ENCODE peak calls at places on chromosomes 2 and 18, in four cellular contexts. One of them, this sample, is unnamed.

GRCh38 chr18:75115514-75115913 is 93.4 kb downstream of the PTGR3 start:
- DNase-seq in GM23338: no peak
- DNase-seq in endodermal cell: no peak
- DNase-seq in pancreas: peak
- DNase-seq in this sample: no peak

GRCh38 chr2:21270658-21271057 is 146.9 kb downstream of the TDRD15 start:
- DNase-seq in GM23338: no peak
- DNase-seq in endodermal cell: no peak
- DNase-seq in pancreas: no peak
- DNase-seq in this sample: no peak

GRCh38 chr18:36152781-36153180 is 23.1 kb downstream of the ELP2 start:
- DNase-seq in GM23338: no peak
- DNase-seq in endodermal cell: no peak
- DNase-seq in pancreas: no peak
- DNase-seq in this sample: no peak

GRCh38 chr2:42788882-42789281 is 3.5 kb downstream of the HAAO start:
- DNase-seq in GM23338: no peak
- DNase-seq in endodermal cell: peak
- DNase-seq in pancreas: no peak
- DNase-seq in this sample: no peak

GRCh38 chr2:235567842-235568241 is 74.0 kb downstream of the AGAP1 start:
- DNase-seq in GM23338: no peak
- DNase-seq in endodermal cell: no peak
- DNase-seq in pancreas: no peak
- DNase-seq in this sample: no peak

GRCh38 chr18:41324020-41324791 is 630.8 kb upstream of the PIK3C3 start:
- DNase-seq in GM23338: no peak
- DNase-seq in endodermal cell: no peak
- DNase-seq in pancreas: no peak
- DNase-seq in this sample: no peak

GRCh38 chr18:56028514-56028913 is 440.5 kb upstream of the TCF4 start:
- DNase-seq in GM23338: no peak
- DNase-seq in endodermal cell: no peak
- DNase-seq in pancreas: no peak
- DNase-seq in this sample: no peak

GRCh38 chr2:8786463-8786862 is 51.0 kb downstream of the KIDINS220 start:
- DNase-seq in GM23338: no peak
- DNase-seq in endodermal cell: no peak
- DNase-seq in pancreas: no peak
- DNase-seq in this sample: no peak

GRCh38 chr2:84840306-84840705 is 40.6 kb downstream of the TRABD2A start:
- DNase-seq in GM23338: peak
- DNase-seq in endodermal cell: no peak
- DNase-seq in pancreas: no peak
- DNase-seq in this sample: no peak

GRCh38 chr2:180061085-180061484 is 54.0 kb upstream of the CWC22 start:
- DNase-seq in GM23338: no peak
- DNase-seq in endodermal cell: no peak
- DNase-seq in pancreas: no peak
- DNase-seq in this sample: no peak

GRCh38 chr2:168559187-168559586 is 103.1 kb downstream of the CERS6 start:
- DNase-seq in GM23338: no peak
- DNase-seq in endodermal cell: no peak
- DNase-seq in pancreas: no peak
- DNase-seq in this sample: no peak

GRCh38 chr2:216114476-216115223 is 5.5 kb downstream of the XRCC5 start:
- DNase-seq in GM23338: peak
- DNase-seq in endodermal cell: peak
- DNase-seq in pancreas: peak
- DNase-seq in this sample: peak

GRCh38 chr2:24021122-24021998 is 11.5 kb downstream of the MFSD2B start:
- DNase-seq in GM23338: peak
- DNase-seq in endodermal cell: peak
- DNase-seq in pancreas: no peak
- DNase-seq in this sample: no peak

GRCh38 chr2:98004071-98004470 is 8.3 kb upstream of the TMEM131 start:
- DNase-seq in GM23338: no peak
- DNase-seq in endodermal cell: no peak
- DNase-seq in pancreas: no peak
- DNase-seq in this sample: no peak

GRCh38 chr2:219119422-219120043 is 41.1 kb downstream of the NHEJ1 start:
- DNase-seq in GM23338: peak
- DNase-seq in endodermal cell: peak
- DNase-seq in pancreas: peak
- DNase-seq in this sample: no peak

GRCh38 chr18:44841221-44841620 is 160.5 kb downstream of the SETBP1 start:
- DNase-seq in GM23338: no peak
- DNase-seq in endodermal cell: no peak
- DNase-seq in pancreas: no peak
- DNase-seq in this sample: no peak

GRCh38 chr18:41655074-41655473 is 300.0 kb upstream of the PIK3C3 start:
- DNase-seq in GM23338: no peak
- DNase-seq in endodermal cell: no peak
- DNase-seq in pancreas: no peak
- DNase-seq in this sample: no peak

GRCh38 chr18:58218111-58218510 is 174.1 kb downstream of the NEDD4L start:
- DNase-seq in GM23338: no peak
- DNase-seq in endodermal cell: no peak
- DNase-seq in pancreas: no peak
- DNase-seq in this sample: no peak

GRCh38 chr18:9711361-9712129 is 3.4 kb downstream of the RAB31 start:
- DNase-seq in GM23338: no peak
- DNase-seq in endodermal cell: no peak
- DNase-seq in pancreas: no peak
- DNase-seq in this sample: no peak

GRCh38 chr18:55778731-55779460 is 190.9 kb upstream of the TCF4 start:
- DNase-seq in GM23338: peak
- DNase-seq in endodermal cell: no peak
- DNase-seq in pancreas: no peak
- DNase-seq in this sample: no peak

GRCh38 chr2:118881490-118882129 is 34.2 kb upstream of the EN1 start:
- DNase-seq in GM23338: peak
- DNase-seq in endodermal cell: peak
- DNase-seq in pancreas: peak
- DNase-seq in this sample: no peak

GRCh38 chr2:214471382-214471781 is 60.5 kb downstream of the VWC2L start:
- DNase-seq in GM23338: no peak
- DNase-seq in endodermal cell: no peak
- DNase-seq in pancreas: no peak
- DNase-seq in this sample: no peak

GRCh38 chr2:203340791-203341487 is 12.7 kb downstream of the ABI2 start:
- DNase-seq in GM23338: peak
- DNase-seq in endodermal cell: no peak
- DNase-seq in pancreas: no peak
- DNase-seq in this sample: no peak

GRCh38 chr18:76099931-76100457 is 395.0 kb downstream of the ZNF516 start:
- DNase-seq in GM23338: peak
- DNase-seq in endodermal cell: peak
- DNase-seq in pancreas: no peak
- DNase-seq in this sample: no peak

GRCh38 chr2:105806994-105807393 is 62.3 kb downstream of the NCK2 start:
- DNase-seq in GM23338: no peak
- DNase-seq in endodermal cell: peak
- DNase-seq in pancreas: no peak
- DNase-seq in this sample: no peak

GRCh38 chr2:174561283-174562275 is 36.0 kb downstream of the WIPF1 start:
- DNase-seq in GM23338: no peak
- DNase-seq in endodermal cell: no peak
- DNase-seq in pancreas: peak
- DNase-seq in this sample: no peak

GRCh38 chr2:189362283-189362682 is 79.0 kb upstream of the WDR75 start:
- DNase-seq in GM23338: no peak
- DNase-seq in endodermal cell: no peak
- DNase-seq in pancreas: no peak
- DNase-seq in this sample: no peak

GRCh38 chr2:153873062-153874048 is 1.6 kb downstream of the GALNT13 start:
- DNase-seq in GM23338: peak
- DNase-seq in endodermal cell: peak
- DNase-seq in pancreas: peak
- DNase-seq in this sample: peak

GRCh38 chr2:126736133-126736874 is 80.3 kb downstream of the GYPC start:
- DNase-seq in GM23338: no peak
- DNase-seq in endodermal cell: no peak
- DNase-seq in pancreas: no peak
- DNase-seq in this sample: no peak

GRCh38 chr2:55751966-55752365 is 58.3 kb upstream of the PNPT1 start:
- DNase-seq in GM23338: no peak
- DNase-seq in endodermal cell: no peak
- DNase-seq in pancreas: no peak
- DNase-seq in this sample: no peak

GRCh38 chr2:88927142-88927541 is 235.7 kb downstream of the RPIA start:
- DNase-seq in GM23338: no peak
- DNase-seq in endodermal cell: no peak
- DNase-seq in pancreas: no peak
- DNase-seq in this sample: no peak

GRCh38 chr2:46119453-46119852 is 177.8 kb upstream of the EPAS1 start:
- DNase-seq in GM23338: no peak
- DNase-seq in endodermal cell: no peak
- DNase-seq in pancreas: no peak
- DNase-seq in this sample: no peak

GRCh38 chr2:165691615-165692014 is 102.4 kb downstream of the GALNT3 start:
- DNase-seq in GM23338: peak
- DNase-seq in endodermal cell: peak
- DNase-seq in pancreas: no peak
- DNase-seq in this sample: no peak

GRCh38 chr2:196183172-196183473 is 11.7 kb upstream of the STK17B start:
- DNase-seq in GM23338: no peak
- DNase-seq in endodermal cell: no peak
- DNase-seq in pancreas: no peak
- DNase-seq in this sample: no peak

GRCh38 chr2:232480201-232481190 is 7.1 kb downstream of the ECEL1 start:
- DNase-seq in GM23338: no peak
- DNase-seq in endodermal cell: peak
- DNase-seq in pancreas: peak
- DNase-seq in this sample: peak

GRCh38 chr2:7758065-7758759 is 841.0 kb downstream of the RNF144A start:
- DNase-seq in GM23338: no peak
- DNase-seq in endodermal cell: no peak
- DNase-seq in pancreas: no peak
- DNase-seq in this sample: no peak

GRCh38 chr2:104332733-104333132 is 521.2 kb upstream of the POU3F3 start:
- DNase-seq in GM23338: peak
- DNase-seq in endodermal cell: peak
- DNase-seq in pancreas: no peak
- DNase-seq in this sample: no peak

GRCh38 chr18:69400976-69401474 is 337 bp downstream of the DOK6 start:
- DNase-seq in GM23338: peak
- DNase-seq in endodermal cell: peak
- DNase-seq in pancreas: peak
- DNase-seq in this sample: no peak

GRCh38 chr2:109185801-109186570 is 57.0 kb downstream of the SH3RF3 start:
- DNase-seq in GM23338: no peak
- DNase-seq in endodermal cell: peak
- DNase-seq in pancreas: no peak
- DNase-seq in this sample: no peak
- TF ChIP-seq CTCF in GM23338: no peak
- TF ChIP-seq CTCF in endodermal cell: no peak
- TF ChIP-seq CTCF in pancreas: no peak
- TF ChIP-seq CTCF in this sample: peak

GRCh38 chr2:63488118-63488713 is 100.1 kb downstream of the WDPCP start:
- DNase-seq in GM23338: peak
- DNase-seq in endodermal cell: peak
- DNase-seq in pancreas: no peak
- DNase-seq in this sample: no peak
- TF ChIP-seq CTCF in GM23338: peak
- TF ChIP-seq CTCF in endodermal cell: peak
- TF ChIP-seq CTCF in pancreas: peak
- TF ChIP-seq CTCF in this sample: peak

DNA sequence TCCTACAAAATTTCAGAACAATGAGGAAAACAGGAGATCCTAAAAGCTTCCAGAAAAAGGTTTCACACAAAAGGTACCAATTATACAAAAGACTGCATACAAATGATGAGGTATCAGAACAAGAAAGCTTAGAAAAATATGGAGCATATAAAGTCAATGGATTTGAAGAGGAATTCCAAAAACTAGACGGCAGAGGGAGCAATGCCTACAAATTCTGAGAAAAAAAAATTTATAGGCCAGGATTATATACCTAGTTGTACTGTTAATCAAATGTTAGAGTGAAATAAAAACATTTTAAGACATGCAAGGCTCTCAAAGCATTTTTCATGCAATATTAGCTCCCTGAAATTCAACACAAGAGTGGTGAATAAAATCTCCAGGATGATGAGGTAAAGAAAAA is 106.2 kb downstream of the ZRANB3 start:
- DNase-seq in GM23338: no peak
- DNase-seq in endodermal cell: no peak
- DNase-seq in pancreas: no peak
- DNase-seq in this sample: no peak
- TF ChIP-seq CTCF in GM23338: no peak
- TF ChIP-seq CTCF in endodermal cell: no peak
- TF ChIP-seq CTCF in pancreas: no peak
- TF ChIP-seq CTCF in this sample: peak

GRCh38 chr2:238160206-238161129 is 1.7 kb downstream of the ERFE start:
- DNase-seq in GM23338: peak
- DNase-seq in endodermal cell: peak
- DNase-seq in pancreas: peak
- DNase-seq in this sample: peak
- TF ChIP-seq CTCF in GM23338: peak
- TF ChIP-seq CTCF in endodermal cell: peak
- TF ChIP-seq CTCF in pancreas: no peak
- TF ChIP-seq CTCF in this sample: peak

GRCh38 chr2:60565472-60565871 is 12.0 kb upstream of the BCL11A start:
- DNase-seq in GM23338: peak
- DNase-seq in endodermal cell: no peak
- DNase-seq in pancreas: no peak
- DNase-seq in this sample: no peak
- TF ChIP-seq CTCF in GM23338: peak
- TF ChIP-seq CTCF in endodermal cell: peak
- TF ChIP-seq CTCF in pancreas: no peak
- TF ChIP-seq CTCF in this sample: peak

DNA sequence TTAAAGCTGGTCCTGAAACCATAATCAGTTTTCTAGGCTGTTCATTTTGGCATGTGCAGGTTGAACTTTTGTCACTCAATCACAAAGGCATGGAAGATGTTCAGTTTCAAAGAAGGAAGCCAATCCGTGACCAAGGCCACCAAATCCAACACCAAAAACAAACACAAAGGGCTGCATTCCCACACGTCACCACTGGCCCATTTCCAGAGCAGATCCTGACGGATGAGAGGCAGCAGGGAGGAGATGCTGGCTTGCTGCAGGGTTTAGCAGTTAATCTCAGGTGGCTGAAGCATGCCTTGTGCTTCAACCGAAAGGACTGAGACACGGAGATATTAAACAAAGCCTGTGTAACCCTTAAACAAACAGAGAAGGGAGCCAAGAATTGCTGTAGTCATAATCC is 191.9 kb upstream of the CTAGE1 start:
- DNase-seq in GM23338: peak
- DNase-seq in endodermal cell: peak
- DNase-seq in pancreas: peak
- DNase-seq in this sample: no peak
- TF ChIP-seq CTCF in GM23338: no peak
- TF ChIP-seq CTCF in endodermal cell: peak
- TF ChIP-seq CTCF in pancreas: no peak
- TF ChIP-seq CTCF in this sample: no peak